ENCODE peak calls at places on chromosomes 2 and 18, in seven cellular contexts. One of them, this sample, is unnamed.

GRCh38 chr2:190841707-190842505 is 38.7 kb upstream of the GLS start:
- DNase-seq in ureter: no peak
- DNase-seq in tibial artery: no peak
- DNase-seq in thoracic aorta: no peak
- DNase-seq in small intestine: no peak
- DNase-seq in cardiac fibroblast: peak; percentile 41
- DNase-seq in iPS-NIHi11: no peak
- DNase-seq in this sample: no peak

GRCh38 chr2:45851576-45852304 is 200.3 kb downstream of the PRKCE start:
- DNase-seq in ureter: no peak
- DNase-seq in tibial artery: no peak
- DNase-seq in thoracic aorta: no peak
- DNase-seq in small intestine: no peak
- DNase-seq in cardiac fibroblast: peak; percentile 45
- DNase-seq in iPS-NIHi11: no peak
- DNase-seq in this sample: no peak

GRCh38 chr2:207334309-207334630 is 168.5 kb upstream of the KLF7 start:
- DNase-seq in ureter: no peak
- DNase-seq in tibial artery: no peak
- DNase-seq in thoracic aorta: peak; percentile 6
- DNase-seq in small intestine: no peak
- DNase-seq in cardiac fibroblast: no peak
- DNase-seq in iPS-NIHi11: no peak
- DNase-seq in this sample: no peak

GRCh38 chr2:180227461-180227860 is 220.4 kb upstream of the CWC22 start:
- DNase-seq in ureter: no peak
- DNase-seq in tibial artery: no peak
- DNase-seq in thoracic aorta: no peak
- DNase-seq in small intestine: no peak
- DNase-seq in cardiac fibroblast: peak; percentile 62
- DNase-seq in iPS-NIHi11: no peak
- DNase-seq in this sample: no peak

GRCh38 chr18:8718401-8718913 is 13.1 kb downstream of the MTCL1 start:
- DNase-seq in ureter: peak; percentile 22
- DNase-seq in tibial artery: no peak
- DNase-seq in thoracic aorta: no peak
- DNase-seq in small intestine: no peak
- DNase-seq in cardiac fibroblast: no peak
- DNase-seq in iPS-NIHi11: no peak
- DNase-seq in this sample: no peak

GRCh38 chr2:206389164-206389563 is 54.2 kb upstream of the ADAM23 start:
- DNase-seq in ureter: no peak
- DNase-seq in tibial artery: no peak
- DNase-seq in thoracic aorta: no peak
- DNase-seq in small intestine: no peak
- DNase-seq in cardiac fibroblast: no peak
- DNase-seq in iPS-NIHi11: no peak
- DNase-seq in this sample: no peak

GRCh38 chr2:109372171-109372568 is 241.6 kb downstream of the SEPTIN10 start:
- DNase-seq in ureter: peak; percentile 6
- DNase-seq in tibial artery: no peak
- DNase-seq in thoracic aorta: no peak
- DNase-seq in small intestine: no peak
- DNase-seq in cardiac fibroblast: no peak
- DNase-seq in iPS-NIHi11: no peak
- DNase-seq in this sample: no peak

GRCh38 chr2:166017208-166017607 is 63.6 kb upstream of the TTC21B start:
- DNase-seq in ureter: no peak
- DNase-seq in tibial artery: no peak
- DNase-seq in thoracic aorta: no peak
- DNase-seq in small intestine: no peak
- DNase-seq in cardiac fibroblast: no peak
- DNase-seq in iPS-NIHi11: no peak
- DNase-seq in this sample: no peak

GRCh38 chr2:11175293-11175795 is 20.1 kb downstream of the SLC66A3 start:
- DNase-seq in ureter: no peak
- DNase-seq in tibial artery: peak; percentile 47
- DNase-seq in thoracic aorta: no peak
- DNase-seq in small intestine: no peak
- DNase-seq in cardiac fibroblast: peak; percentile 61
- DNase-seq in iPS-NIHi11: no peak
- DNase-seq in this sample: no peak

GRCh38 chr18:62201870-62202269 is 14.8 kb downstream of the RELCH start:
- DNase-seq in ureter: no peak
- DNase-seq in tibial artery: no peak
- DNase-seq in thoracic aorta: no peak
- DNase-seq in small intestine: peak; percentile 77
- DNase-seq in cardiac fibroblast: no peak
- DNase-seq in iPS-NIHi11: no peak
- DNase-seq in this sample: no peak

GRCh38 chr2:50859110-50859509 is 172.8 kb downstream of the NRXN1 start:
- DNase-seq in ureter: no peak
- DNase-seq in tibial artery: no peak
- DNase-seq in thoracic aorta: no peak
- DNase-seq in small intestine: no peak
- DNase-seq in cardiac fibroblast: no peak
- DNase-seq in iPS-NIHi11: no peak
- DNase-seq in this sample: no peak

GRCh38 chr2:182448371-182448770 is 21.5 kb upstream of the PDE1A start:
- DNase-seq in ureter: no peak
- DNase-seq in tibial artery: no peak
- DNase-seq in thoracic aorta: no peak
- DNase-seq in small intestine: no peak
- DNase-seq in cardiac fibroblast: peak; percentile 37
- DNase-seq in iPS-NIHi11: no peak
- DNase-seq in this sample: no peak